ENCODE peak calls at places on chromosome X, in eight cellular contexts. One of them, this sample, is unnamed.

GRCh38 chrX:19097553-19097952 is 24.7 kb downstream of the ADGRG2 start:
- DNase-seq in trophoblast cell: no peak
- DNase-seq in neuronal stem cell: no peak
- DNase-seq in Calu3: no peak
- DNase-seq in A673: no peak
- DNase-seq in AG10803: no peak
- DNase-seq in PC-3: no peak
- DNase-seq in astrocyte of the spinal cord: no peak
- DNase-seq in this sample: no peak

GRCh38 chrX:11412715-11413623 is 119.8 kb downstream of the AMELX start:
- DNase-seq in trophoblast cell: no peak
- DNase-seq in neuronal stem cell: no peak
- DNase-seq in Calu3: no peak
- DNase-seq in A673: no peak
- DNase-seq in AG10803: no peak
- DNase-seq in PC-3: no peak
- DNase-seq in astrocyte of the spinal cord: peak; percentile 69
- DNase-seq in this sample: no peak

GRCh38 chrX:154436597-154437397 is at the start of gene GDI1:
- DNase-seq in trophoblast cell: no peak
- DNase-seq in neuronal stem cell: no peak
- DNase-seq in Calu3: peak; percentile 65
- DNase-seq in A673: peak; percentile 69
- DNase-seq in AG10803: peak; percentile 62
- DNase-seq in PC-3: peak; percentile 33
- DNase-seq in astrocyte of the spinal cord: peak; percentile 49
- DNase-seq in this sample: peak; percentile 65

GRCh38 chrX:105114554-105115130 is 105.9 kb downstream of the TEX13A start:
- DNase-seq in trophoblast cell: no peak
- DNase-seq in neuronal stem cell: no peak
- DNase-seq in Calu3: no peak
- DNase-seq in A673: no peak
- DNase-seq in AG10803: no peak
- DNase-seq in PC-3: peak; percentile 41
- DNase-seq in astrocyte of the spinal cord: no peak
- DNase-seq in this sample: no peak

GRCh38 chrX:131763674-131764073 is 219.8 kb downstream of the OR13H1 start:
- DNase-seq in trophoblast cell: peak; percentile 47
- DNase-seq in neuronal stem cell: no peak
- DNase-seq in Calu3: no peak
- DNase-seq in A673: peak; percentile 29
- DNase-seq in AG10803: peak; percentile 17
- DNase-seq in PC-3: peak; percentile 57
- DNase-seq in astrocyte of the spinal cord: peak; percentile 85
- DNase-seq in this sample: no peak

GRCh38 chrX:89034679-89035078 is 287.7 kb downstream of the CPXCR1 start:
- DNase-seq in trophoblast cell: no peak
- DNase-seq in neuronal stem cell: no peak
- DNase-seq in Calu3: no peak
- DNase-seq in A673: no peak
- DNase-seq in AG10803: no peak
- DNase-seq in PC-3: no peak
- DNase-seq in astrocyte of the spinal cord: no peak
- DNase-seq in this sample: peak; percentile 17

GRCh38 chrX:84487365-84488353 is 14.6 kb downstream of the HDX start:
- DNase-seq in trophoblast cell: no peak
- DNase-seq in neuronal stem cell: no peak
- DNase-seq in Calu3: no peak
- DNase-seq in A673: no peak
- DNase-seq in AG10803: no peak
- DNase-seq in PC-3: no peak
- DNase-seq in astrocyte of the spinal cord: no peak
- DNase-seq in this sample: no peak

GRCh38 chrX:13693341-13693871 is 4.5 kb downstream of the RAB9A start:
- DNase-seq in trophoblast cell: peak; percentile 39
- DNase-seq in neuronal stem cell: no peak
- DNase-seq in Calu3: peak; percentile 47
- DNase-seq in A673: no peak
- DNase-seq in AG10803: no peak
- DNase-seq in PC-3: no peak
- DNase-seq in astrocyte of the spinal cord: no peak
- DNase-seq in this sample: no peak

GRCh38 chrX:79524642-79525041 is 157.5 kb upstream of the ITM2A start:
- DNase-seq in trophoblast cell: no peak
- DNase-seq in neuronal stem cell: no peak
- DNase-seq in Calu3: peak; percentile 6
- DNase-seq in A673: peak; percentile 50
- DNase-seq in AG10803: no peak
- DNase-seq in PC-3: peak; percentile 14
- DNase-seq in astrocyte of the spinal cord: no peak
- DNase-seq in this sample: peak; percentile 17

GRCh38 chrX:9958183-9958582 is 9.0 kb upstream of the CLDN34 start:
- DNase-seq in trophoblast cell: no peak
- DNase-seq in neuronal stem cell: no peak
- DNase-seq in Calu3: no peak
- DNase-seq in A673: no peak
- DNase-seq in AG10803: no peak
- DNase-seq in PC-3: no peak
- DNase-seq in astrocyte of the spinal cord: no peak
- DNase-seq in this sample: peak; percentile 18

GRCh38 chrX:111467896-111468295 is 43.5 kb upstream of the SERTM2 start:
- DNase-seq in trophoblast cell: no peak
- DNase-seq in neuronal stem cell: no peak
- DNase-seq in Calu3: no peak
- DNase-seq in A673: no peak
- DNase-seq in AG10803: no peak
- DNase-seq in PC-3: no peak
- DNase-seq in astrocyte of the spinal cord: no peak
- DNase-seq in this sample: no peak

This sample was measured in NB4.